ENCODE peak calls at places on chromosomes 3 and 15, in seven cellular contexts. M is ovary; B is CD4-positive, alpha-beta memory T cell; K is heart right ventricle; E is spleen; O is CD8-positive, alpha-beta memory T cell; Q is SK-N-SH. Z is an unnamed sample.

GRCh38 chr15:85831415-85832113 is 36.8 kb upstream of the KLHL25 start:
- DNase-seq in M (peak; percentile 82), B (peak; percentile 16), K (peak; percentile 47), E (no peak), O (no peak), Q (peak; percentile 84), Z (peak; percentile 76)

GRCh38 chr3:158789592-158789991 is 12.3 kb upstream of the MFSD1 start:
- DNase-seq in M (no peak), B (no peak), K (no peak), E (no peak), O (no peak), Q (peak; percentile 20), Z (no peak)

GRCh38 chr15:63601026-63601726 is 4.0 kb downstream of the FBXL22 start:
- DNase-seq in M (no peak), B (peak; percentile 68), K (peak; percentile 37), E (peak; percentile 91), O (peak; percentile 76), Q (peak; percentile 77), Z (no peak)

GRCh38 chr15:77025471-77025901 is 30.6 kb downstream of the PSTPIP1 start:
- DNase-seq in M (peak; percentile 15), B (no peak), K (no peak), E (peak; percentile 67), O (peak; percentile 36), Q (peak; percentile 26), Z (peak; percentile 55)

GRCh38 chr3:27923349-27924068 is 201.4 kb upstream of the EOMES start:
- DNase-seq in M (no peak), B (no peak), K (no peak), E (no peak), O (no peak), Q (no peak), Z (no peak)

GRCh38 chr3:179811321-179812095 is 158.7 kb downstream of the USP13 start:
- DNase-seq in M (peak; percentile 43), B (peak; percentile 20), K (no peak), E (no peak), O (no peak), Q (peak; percentile 73), Z (no peak)

GRCh38 chr3:170355738-170356595 is 1.5 kb upstream of the SKIL start:
- DNase-seq in M (peak; percentile 58), B (no peak), K (peak; percentile 50), E (peak; percentile 83), O (peak; percentile 47), Q (peak; percentile 41), Z (peak; percentile 38)

GRCh38 chr3:11328196-11328945 is 56.2 kb downstream of the ATG7 start:
- DNase-seq in M (no peak), B (no peak), K (no peak), E (no peak), O (no peak), Q (no peak), Z (no peak)

GRCh38 chr3:66705071-66705470 is 204.2 kb upstream of the LRIG1 start:
- DNase-seq in M (no peak), B (no peak), K (no peak), E (no peak), O (no peak), Q (no peak), Z (no peak)

GRCh38 chr3:194369522-194370279 is at the start of gene LRRC15:
- DNase-seq in M (no peak), B (no peak), K (no peak), E (no peak), O (peak; percentile 27), Q (no peak), Z (no peak)

GRCh38 chr3:14716593-14716992 is 41.7 kb downstream of the C3orf20 start:
- DNase-seq in M (no peak), B (no peak), K (no peak), E (no peak), O (no peak), Q (no peak), Z (no peak)

GRCh38 chr3:97793415-97794019 is 28.3 kb upstream of the CRYBG3 start:
- DNase-seq in M (no peak), B (peak; percentile 66), K (no peak), E (no peak), O (no peak), Q (peak; percentile 30), Z (no peak)

GRCh38 chr3:38585791-38586420 is 63.6 kb downstream of the SCN5A start:
- DNase-seq in M (peak; percentile 8), B (no peak), K (no peak), E (peak; percentile 63), O (no peak), Q (no peak), Z (peak; percentile 11)

DNA sequence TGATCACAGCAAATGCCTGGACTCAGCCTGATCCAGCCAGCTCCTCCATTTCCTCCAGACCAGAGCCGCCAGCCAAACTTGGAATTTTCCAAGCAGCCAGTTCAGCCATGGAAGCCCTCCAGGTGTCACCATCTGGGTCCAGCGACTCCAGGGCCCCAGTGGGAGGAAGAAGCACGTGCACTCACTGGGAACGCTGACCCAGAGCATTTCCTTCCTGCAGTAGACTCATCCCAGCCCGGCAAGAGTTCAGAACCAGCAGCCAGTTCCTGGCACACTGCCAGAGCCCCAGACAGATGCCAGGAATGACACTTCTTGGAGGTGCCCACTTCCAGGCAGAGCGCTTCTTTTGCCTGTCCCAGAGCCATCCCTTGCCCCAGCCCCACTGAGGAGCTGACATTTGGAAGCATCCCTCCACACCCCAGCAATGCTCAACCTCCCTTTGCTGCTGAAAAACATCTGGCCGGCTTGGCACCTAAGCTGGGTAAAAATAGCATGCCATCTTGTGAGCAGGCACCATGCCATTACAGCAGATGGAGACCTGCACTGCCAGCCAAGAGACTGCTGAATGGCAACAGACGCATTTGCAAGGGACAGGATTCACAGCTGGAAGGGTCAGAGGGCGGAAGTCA is 460.3 kb upstream of the PROK2 start:
- DNase-seq in M (peak; percentile 42), B (no peak), K (peak; percentile 58), E (no peak), O (no peak), Q (peak; percentile 51), Z (peak; percentile 92)
- H3K27ac ChIP-seq in M (no peak overlapping the region), B (no peak overlapping the region), K (no peak overlapping the region), E (peak overlapping the region; percentile 8), O (no peak overlapping the region), Q (peak overlapping the region; percentile 71), Z (peak overlapping the region; percentile 73)

DNA sequence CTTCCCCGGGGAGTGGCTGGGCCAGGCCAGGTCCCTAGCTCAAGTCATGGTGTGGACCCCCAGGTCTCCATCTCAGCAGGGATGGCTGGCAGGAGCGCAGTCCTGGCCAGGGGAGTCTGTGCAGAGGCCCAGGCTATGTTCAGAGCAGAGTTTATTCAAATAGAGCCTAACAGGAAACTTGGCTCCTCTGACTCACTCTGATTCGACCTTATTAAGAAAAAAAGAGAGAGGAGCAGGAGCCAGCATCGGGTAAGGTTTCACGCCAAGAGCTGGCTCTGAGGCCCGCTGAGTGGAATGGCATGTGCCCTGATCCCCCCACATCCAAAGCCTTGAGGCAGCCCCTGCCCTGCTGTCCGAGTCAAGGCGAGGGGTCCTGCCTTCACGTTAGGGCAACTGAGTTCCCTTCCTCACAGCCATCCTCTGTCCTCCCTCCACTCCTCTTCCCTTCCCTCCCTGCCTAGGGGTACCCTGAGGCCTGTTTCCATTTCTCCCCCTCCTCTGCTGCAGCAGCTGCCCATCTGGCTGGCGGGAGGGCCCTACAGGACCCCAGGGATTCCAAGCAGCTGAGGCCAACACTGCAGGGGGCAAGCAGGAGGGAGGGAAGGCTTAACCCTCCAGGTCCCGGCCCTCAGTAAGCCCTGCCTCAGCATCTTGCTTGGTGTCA is 1.9 kb upstream of the LOXL1 start:
- DNase-seq in M (peak; percentile 42), B (peak; percentile 28), K (peak; percentile 30), E (peak; percentile 71), O (no peak), Q (no peak), Z (peak; percentile 87)
- H3K4me1 ChIP-seq in M (peaks cover 31% of the 10 kb centered on the region), B (peaks cover 81% of the 10 kb centered on the region), K (peaks cover 88% of the 10 kb centered on the region), E (peaks cover 95% of the 10 kb centered on the region), O (peaks cover 30% of the 10 kb centered on the region), Q (peaks cover 57% of the 10 kb centered on the region), Z (peaks cover 64% of the 10 kb centered on the region)

GRCh38 chr3:22735373-22735772 is 467.8 kb upstream of the UBE2E2 start:
- DNase-seq in M (no peak), B (no peak), K (no peak), E (no peak), O (no peak), Q (no peak), Z (no peak)

GRCh38 chr3:22734207-22734606 is 468.9 kb upstream of the UBE2E2 start:
- DNase-seq in M (no peak), B (no peak), K (no peak), E (no peak), O (no peak), Q (no peak), Z (no peak)

GRCh38 chr3:22732641-22733040 is 470.5 kb upstream of the UBE2E2 start:
- DNase-seq in M (no peak), B (no peak), K (no peak), E (no peak), O (no peak), Q (no peak), Z (no peak)

GRCh38 chr3:22731901-22732300 is 471.2 kb upstream of the UBE2E2 start:
- DNase-seq in M (no peak), B (no peak), K (no peak), E (no peak), O (no peak), Q (no peak), Z (no peak)

GRCh38 chr3:22734756-22735155 is 468.4 kb upstream of the UBE2E2 start:
- DNase-seq in M (no peak), B (no peak), K (no peak), E (no peak), O (no peak), Q (no peak), Z (no peak)
- H3K27ac ChIP-seq in M (no peak overlapping the region), B (no peak overlapping the region), K (no peak overlapping the region), E (no peak overlapping the region), O (no peak overlapping the region), Q (no peak overlapping the region), Z (no peak overlapping the region)

DNA sequence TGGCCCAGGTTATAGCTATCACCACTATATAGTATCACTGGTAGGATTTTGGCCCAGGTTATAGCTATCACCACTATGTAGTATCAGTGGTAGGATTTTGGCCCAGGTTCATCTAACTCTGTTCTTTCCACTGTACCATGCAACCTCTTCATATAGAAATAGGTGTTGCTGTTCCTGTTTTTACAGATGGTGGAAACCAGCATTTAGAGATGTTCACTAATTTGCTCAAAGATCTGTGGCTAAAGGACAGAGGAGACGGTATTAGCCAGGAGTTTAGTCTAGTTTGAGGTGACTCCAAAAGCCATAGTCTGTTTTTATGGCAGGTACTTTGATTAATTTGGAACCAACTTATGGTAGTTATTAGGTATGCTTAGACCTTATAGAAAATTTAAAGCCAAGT is 3.1 kb downstream of the LRCH3 start:
- DNase-seq in M (no peak), B (no peak), K (no peak), E (no peak), O (no peak), Q (no peak), Z (no peak)
- H3K4me1 ChIP-seq in M (peaks cover 12% of the 10 kb centered on the region), B (peaks cover 48% of the 10 kb centered on the region), K (peaks cover 53% of the 10 kb centered on the region), E (peaks cover 73% of the 10 kb centered on the region), O (peaks cover 30% of the 10 kb centered on the region), Q (peaks cover 11% of the 10 kb centered on the region), Z (peaks cover 39% of the 10 kb centered on the region)

GRCh38 chr3:127822836-127823589 is 698 bp upstream of the MGLL start:
- DNase-seq in M (peak; percentile 28), B (no peak), K (peak; percentile 77), E (peak; percentile 85), O (no peak), Q (peak; percentile 84), Z (peak; percentile 68)
- H3K27ac ChIP-seq in M (no peak overlapping the region), B (no peak overlapping the region), K (peak overlapping the region; percentile 95), E (peak overlapping the region; percentile 83), O (no peak overlapping the region), Q (peak overlapping the region; percentile 40), Z (peak overlapping the region; percentile 93)

GRCh38 chr3:9688961-9689360 is 14.7 kb upstream of the CPNE9 start:
- DNase-seq in M (no peak), B (no peak), K (no peak), E (peak; percentile 54), O (peak; percentile 24), Q (no peak), Z (no peak)
- H3K4me1 ChIP-seq in M (peaks cover 1% of the 10 kb centered on the region), B (no peaks in the 10 kb centered on the region), K (peaks cover 11% of the 10 kb centered on the region), E (peaks cover 9% of the 10 kb centered on the region), O (no peaks in the 10 kb centered on the region), Q (no peaks in the 10 kb centered on the region), Z (no peaks in the 10 kb centered on the region)